ENCODE peak calls at places on chromosomes 12 and 14, in six cellular contexts. O, S, U, B, G and N are unnamed samples.

GRCh38 chr14:34187061-34187460 is 236.2 kb upstream of the EGLN3 start:
- DNase-seq in O (no peak), S (no peak), U (no peak), B (no peak), G (no peak), N (no peak)

GRCh38 chr14:75150150-75150549 is 23.3 kb upstream of the NEK9 start:
- DNase-seq in O (no peak), S (no peak), U (no peak), B (no peak), G (no peak), N (peak; percentile 76)

GRCh38 chr12:104672501-104673265 is 215.9 kb downstream of the CHST11 start:
- DNase-seq in O (peak; percentile 98), S (peak; percentile 46), U (no peak), B (peak; percentile 95), G (no peak), N (peak; percentile 80)

GRCh38 chr12:28156362-28156761 is 33.9 kb upstream of the CCDC91 start:
- DNase-seq in O (no peak), S (no peak), U (no peak), B (no peak), G (no peak), N (no peak)

GRCh38 chr14:103692159-103692558 is 23.1 kb downstream of the XRCC3 start:
- DNase-seq in O (no peak), S (no peak), U (no peak), B (no peak), G (peak; percentile 37), N (no peak)

GRCh38 chr14:79332504-79333197 is 878.7 kb downstream of the DIO2 start:
- DNase-seq in O (no peak), S (no peak), U (no peak), B (no peak), G (no peak), N (no peak)

GRCh38 chr14:22231022-22231421 is 358.0 kb downstream of the DAD1 start:
- DNase-seq in O (no peak), S (no peak), U (no peak), B (no peak), G (peak; percentile 15), N (no peak)

GRCh38 chr12:88401153-88401552 is 179.1 kb downstream of the KITLG start:
- DNase-seq in O (no peak), S (no peak), U (no peak), B (no peak), G (no peak), N (peak; percentile 55)

GRCh38 chr14:24605435-24606190 is 3.9 kb downstream of the GZMH start:
- DNase-seq in O (peak; percentile 29), S (no peak), U (no peak), B (no peak), G (peak; percentile 73), N (peak; percentile 46)

GRCh38 chr12:115468087-115468510 is 784.1 kb upstream of the TBX3 start:
- DNase-seq in O (peak; percentile 43), S (no peak), U (no peak), B (no peak), G (no peak), N (peak; percentile 34)

GRCh38 chr12:93550748-93551611 is 21.5 kb upstream of the SOCS2 start:
- DNase-seq in O (no peak), S (no peak), U (no peak), B (no peak), G (no peak), N (no peak)